ENCODE peak calls at places on chromosomes 12 and 14, in ten cellular contexts. Q is IMR-90, B is adrenal gland, M is H1, Y is transverse colon, J is A549, K is heart left ventricle, A is esophagus muscularis mucosa, O is stomach, L is upper lobe of left lung. R is an unnamed sample.

GRCh38 chr14:34024768-34025144 is 73.9 kb upstream of the EGLN3 start:
- DNase-seq in Q (no peak), B (no peak), M (no peak), Y (no peak), J (no peak), K (no peak), A (no peak), O (no peak), L (no peak), R (no peak)

GRCh38 chr14:71739273-71739990 is 192.8 kb upstream of the RGS6 start:
- DNase-seq in Q (peak; percentile 43), B (no peak), M (no peak), Y (peak; percentile 35), J (peak; percentile 14), K (no peak), A (no peak), O (no peak), L (no peak), R (peak; percentile 19)

GRCh38 chr14:39102969-39103957 is at the start of gene SEC23A:
- DNase-seq in Q (peak; percentile 83), B (peak; percentile 95), M (peak; percentile 92), Y (peak; percentile 94), J (peak; percentile 75), K (peak; percentile 94), A (peak; percentile 98), O (peak; percentile 92), L (peak; percentile 97), R (peak; percentile 94)

GRCh38 chr12:49793620-49794019 is 34.6 kb downstream of the NCKAP5L start:
- DNase-seq in Q (no peak), B (no peak), M (no peak), Y (no peak), J (no peak), K (no peak), A (no peak), O (no peak), L (no peak), R (no peak)

GRCh38 chr12:90274407-90274806 is 565.8 kb upstream of the ATP2B1 start:
- DNase-seq in Q (no peak), B (no peak), M (no peak), Y (no peak), J (no peak), K (no peak), A (no peak), O (no peak), L (no peak), R (peak; percentile 31)

GRCh38 chr12:6285532-6286306 is 24.8 kb upstream of the PLEKHG6 start:
- DNase-seq in Q (peak; percentile 89), B (no peak), M (no peak), Y (no peak), J (no peak), K (no peak), A (no peak), O (no peak), L (no peak), R (no peak)

GRCh38 chr14:92644166-92644565 is 104.3 kb downstream of the LGMN start:
- DNase-seq in Q (peak; percentile 85), B (no peak), M (no peak), Y (no peak), J (no peak), K (no peak), A (no peak), O (no peak), L (no peak), R (no peak)

GRCh38 chr14:74988131-74988530 is 14.6 kb upstream of the EIF2B2 start:
- DNase-seq in Q (peak; percentile 75), B (no peak), M (no peak), Y (no peak), J (peak; percentile 27), K (no peak), A (no peak), O (no peak), L (no peak), R (no peak)

GRCh38 chr14:80572666-80573065 is 361.4 kb upstream of the DIO2 start:
- DNase-seq in Q (no peak), B (no peak), M (no peak), Y (no peak), J (no peak), K (no peak), A (no peak), O (no peak), L (no peak), R (no peak)

GRCh38 chr14:73269729-73270651 is 32.7 kb downstream of the PAPLN start:
- DNase-seq in Q (peak; percentile 18), B (peak; percentile 68), M (no peak), Y (peak; percentile 58), J (no peak), K (peak; percentile 67), A (no peak), O (peak; percentile 64), L (peak; percentile 66), R (no peak)

GRCh38 chr12:62259311-62259992 is 752 bp upstream of the USP15 start:
- DNase-seq in Q (no peak), B (no peak), M (no peak), Y (peak; percentile 10), J (peak; percentile 8), K (no peak), A (no peak), O (no peak), L (no peak), R (peak; percentile 46)

GRCh38 chr14:49579841-49580240 is 6.3 kb downstream of the RPS29 start:
- DNase-seq in Q (no peak), B (no peak), M (no peak), Y (no peak), J (no peak), K (no peak), A (no peak), O (no peak), L (no peak), R (no peak)

GRCh38 chr14:99616832-99617488 is 13.0 kb upstream of the CCDC85C start:
- DNase-seq in Q (no peak), B (no peak), M (no peak), Y (no peak), J (no peak), K (no peak), A (no peak), O (no peak), L (no peak), R (no peak)

GRCh38 chr12:14384783-14385638 is 19.5 kb downstream of the ATF7IP start:
- DNase-seq in Q (peak; percentile 95), B (peak; percentile 69), M (peak; percentile 63), Y (peak; percentile 54), J (peak; percentile 59), K (peak; percentile 45), A (no peak), O (peak; percentile 41), L (peak; percentile 53), R (peak; percentile 93)

GRCh38 chr12:130838951-130839769 is at the start of gene STX2:
- DNase-seq in Q (peak; percentile 74), B (peak; percentile 92), M (peak; percentile 90), Y (peak; percentile 89), J (peak; percentile 82), K (peak; percentile 92), A (peak; percentile 94), O (peak; percentile 88), L (peak; percentile 86), R (peak; percentile 88)
- TF ChIP-seq POLR2A in Q (no peak), B (peak; percentile 22), M (no peak), Y (no peak), J (peak; percentile 32), K (no peak), A (no peak), O (no peak), L (no peak), R (peak; percentile 43)

DNA sequence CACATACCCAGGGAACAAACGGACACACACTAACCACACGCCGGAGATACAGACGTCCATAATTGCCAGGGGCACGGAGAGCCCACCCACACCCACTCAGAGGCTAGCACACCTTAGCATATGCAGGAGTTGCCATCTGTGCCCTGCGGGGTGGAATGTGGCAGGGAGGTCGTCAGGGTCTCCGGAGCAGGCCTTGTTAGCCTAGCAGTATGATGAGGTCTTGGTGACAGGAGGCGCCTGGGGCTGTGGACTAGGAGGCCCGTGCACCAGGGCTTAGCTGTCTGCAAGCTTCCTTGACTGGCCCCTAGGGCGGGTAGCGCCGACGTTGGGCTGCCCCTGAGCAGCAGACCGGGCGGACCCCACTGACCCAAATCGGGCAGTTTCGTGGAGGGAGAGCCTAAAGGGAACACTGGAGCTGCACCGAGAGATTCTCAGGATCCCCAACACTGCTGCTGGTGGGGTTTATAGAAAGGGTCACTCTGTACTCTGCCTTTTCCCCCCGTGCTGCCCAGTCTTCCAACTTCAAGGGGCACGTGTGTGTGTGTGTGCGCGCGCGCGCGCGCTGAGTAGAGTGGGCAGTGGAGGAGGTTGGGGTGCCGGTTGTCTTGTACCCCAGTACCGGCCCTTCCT is 9.9 kb downstream of the STAC3 start:
- DNase-seq in Q (no peak), B (no peak), M (peak; percentile 68), Y (peak; percentile 28), J (no peak), K (no peak), A (no peak), O (no peak), L (no peak), R (peak; percentile 62)
- H3K4me3 ChIP-seq in Q (peak overlapping the region; percentile 55), B (no peak overlapping the region), M (peak overlapping the region; percentile 49), Y (no peak overlapping the region), J (peak overlapping the region; percentile 55), K (no peak overlapping the region), A (peak overlapping the region; percentile 59), O (peak overlapping the region; percentile 40), L (peak overlapping the region; percentile 53), R (no peak overlapping the region)

DNA sequence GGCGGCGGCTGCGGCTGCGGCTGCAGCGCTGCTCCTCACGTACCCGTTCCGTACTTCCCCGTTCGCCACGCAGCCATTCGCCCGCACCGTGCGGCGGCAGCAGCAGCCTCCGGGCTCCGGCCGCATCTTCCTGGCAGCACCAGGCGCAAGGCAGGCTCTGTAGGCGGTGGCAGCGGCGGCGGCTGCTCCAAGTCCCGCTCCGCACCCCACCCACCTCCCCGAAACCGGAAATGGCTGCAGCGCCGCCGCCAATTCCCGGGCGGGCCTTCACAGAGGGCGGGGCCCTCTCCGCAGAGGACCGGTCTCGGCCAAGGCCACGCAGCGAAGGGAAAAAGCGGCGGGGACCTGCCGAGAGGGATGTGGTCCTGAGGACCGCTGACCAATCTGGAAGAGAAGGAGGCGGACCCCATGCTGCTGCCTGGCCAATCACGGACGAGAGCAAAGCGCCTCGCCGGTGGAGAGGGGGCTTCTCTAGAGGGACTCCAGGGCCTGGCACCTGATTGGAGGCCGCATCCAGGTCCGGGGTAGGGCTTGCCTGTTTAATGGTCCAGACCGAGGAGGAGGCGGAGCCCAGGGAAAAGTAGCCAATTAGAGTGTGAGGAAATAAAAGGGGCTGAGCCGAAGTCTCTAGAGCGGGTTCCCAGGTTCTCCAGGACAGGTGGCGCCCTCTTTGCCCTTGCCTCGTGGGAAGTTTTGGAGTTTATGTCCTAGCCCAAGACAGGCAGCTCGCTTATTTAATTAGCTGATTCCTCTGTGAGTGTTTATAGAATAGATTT is at the start of gene SPTLC2:
- DNase-seq in Q (peak; percentile 99), B (peak; percentile 100), M (peak; percentile 93), Y (peak; percentile 98), J (peak; percentile 100), K (peak; percentile 99), A (peak; percentile 100), O (peak; percentile 99), L (peak; percentile 100), R (peak; percentile 99)
- TF ChIP-seq POLR2A in Q (peak; percentile 84), B (peak; percentile 81), M (peak; percentile 47), Y (peak; percentile 90), J (peak; percentile 92), K (no peak), A (peak; percentile 58), O (no peak), L (no peak), R (peak; percentile 58)

DNA sequence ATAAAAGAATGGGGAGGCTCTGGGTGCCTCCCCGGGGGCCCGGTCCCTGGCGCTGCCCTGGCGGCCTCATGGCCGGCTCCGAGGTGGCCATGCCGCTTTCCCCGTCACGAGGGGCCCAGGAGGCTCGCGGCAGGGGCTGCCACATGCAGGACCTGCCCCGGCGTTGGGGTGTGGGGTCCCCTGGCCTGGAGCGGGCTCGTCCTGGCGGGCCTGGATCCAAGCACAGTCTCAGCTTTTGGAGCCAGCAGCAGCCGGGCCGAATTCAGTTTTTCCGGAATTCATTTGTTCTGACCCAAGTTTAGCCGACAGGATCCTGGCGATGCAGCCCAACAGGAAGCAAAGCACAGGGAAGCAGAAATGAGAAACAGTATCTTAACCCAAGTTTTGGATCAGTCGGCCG is 26.4 kb upstream of the AEBP2 start:
- DNase-seq in Q (no peak), B (no peak), M (no peak), Y (no peak), J (no peak), K (no peak), A (no peak), O (no peak), L (no peak), R (no peak)
- H3K4me3 ChIP-seq in Q (no peak overlapping the region), B (no peak overlapping the region), M (no peak overlapping the region), Y (no peak overlapping the region), J (no peak overlapping the region), K (peak overlapping the region; percentile 18), A (peak overlapping the region; percentile 49), O (peak overlapping the region; percentile 18), L (no peak overlapping the region), R (no peak overlapping the region)